ENCODE peak calls at places on chromosomes 6 and 20, in nine cellular contexts. D is AG10803, K is fibroblast of the conjunctiva, A is NCI-H2081, U is NCI-H1694, J is MV-4-11, M is HFFc6, E is stomach, V is GM06990. O is an unnamed sample.
A peak's percentile ranks its signal among the peaks of the same experiment; 100 is the strongest.

GRCh38 chr20:41163821-41164220 is 26.5 kb downstream of the PLCG1 start:
- DNase-seq in D (no peak), K (no peak), A (no peak), U (no peak), J (no peak), M (no peak), E (no peak), V (no peak), O (no peak)

GRCh38 chr6:160137130-160137988 is 15.7 kb downstream of the SLC22A1 start:
- DNase-seq in D (no peak), K (no peak), A (no peak), U (no peak), J (no peak), M (no peak), E (no peak), V (no peak), O (no peak)

GRCh38 chr20:12762725-12763124 is 246.0 kb upstream of the SPTLC3 start:
- DNase-seq in D (no peak), K (no peak), A (no peak), U (no peak), J (no peak), M (no peak), E (no peak), V (no peak), O (no peak)

GRCh38 chr6:135193221-135193620 is 12.1 kb downstream of the MYB start:
- DNase-seq in D (no peak), K (no peak), A (no peak), U (no peak), J (no peak), M (no peak), E (no peak), V (no peak), O (no peak)

GRCh38 chr6:31738048-31738979 is 1.5 kb upstream of the MSH5 start:
- DNase-seq in D (peak; percentile 80), K (peak; percentile 80), A (peak; percentile 89), U (no peak), J (peak; percentile 98), M (peak; percentile 78), E (peak; percentile 89), V (peak; percentile 47), O (no peak)

GRCh38 chr6:139181236-139181635 is 46.4 kb downstream of the HECA start:
- DNase-seq in D (no peak), K (no peak), A (no peak), U (no peak), J (no peak), M (no peak), E (no peak), V (no peak), O (no peak)

GRCh38 chr6:29637247-29637646 is 4.3 kb upstream of the GABBR1 start:
- DNase-seq in D (no peak), K (no peak), A (no peak), U (no peak), J (no peak), M (no peak), E (no peak), V (no peak), O (no peak)

GRCh38 chr6:137095651-137096238 is 51.0 kb upstream of the IL20RA start:
- DNase-seq in D (no peak), K (no peak), A (no peak), U (peak; percentile 15), J (peak; percentile 82), M (no peak), E (no peak), V (peak; percentile 74), O (no peak)

GRCh38 chr6:47130086-47130485 is 88.0 kb upstream of the ADGRF1 start:
- DNase-seq in D (no peak), K (no peak), A (no peak), U (no peak), J (no peak), M (no peak), E (no peak), V (no peak), O (no peak)